ENCODE peak calls at places on chromosomes 5 and 9, in six cellular contexts. One of them, this sample, is unnamed.

GRCh38 chr5:152349683-152350526 is 55.2 kb downstream of the NMUR2 start:
- DNase-seq in activated naive CD8-positive, alpha-beta T cell treated with anti-CD3 and anti-CD28 coated beads, Interleukin-2, amount 50 U/mL, for 16 hours: no peak
- DNase-seq in activated gamma-delta T cell treated with anti-CD3 and anti-CD28 coated beads, Interleukin-2, amount 50 U/mL, for 16 hours: no peak
- DNase-seq in substantia nigra: no peak
- DNase-seq in hippocampal formation: peak
- DNase-seq in stimulated activated CD4-positive, alpha-beta T cell treated with anti-CD3 and anti-CD28 coated beads, TNF-alpha, amount 100 ng/mL, for 4 hours: no peak
- DNase-seq in this sample: peak

GRCh38 chr9:23220957-23221356 is 605.1 kb downstream of the ELAVL2 start:
- DNase-seq in activated naive CD8-positive, alpha-beta T cell treated with anti-CD3 and anti-CD28 coated beads, Interleukin-2, amount 50 U/mL, for 16 hours: no peak
- DNase-seq in activated gamma-delta T cell treated with anti-CD3 and anti-CD28 coated beads, Interleukin-2, amount 50 U/mL, for 16 hours: no peak
- DNase-seq in substantia nigra: no peak
- DNase-seq in hippocampal formation: no peak
- DNase-seq in stimulated activated CD4-positive, alpha-beta T cell treated with anti-CD3 and anti-CD28 coated beads, TNF-alpha, amount 100 ng/mL, for 4 hours: no peak
- DNase-seq in this sample: no peak

GRCh38 chr9:131258186-131258585 is 18.1 kb downstream of the FAM78A start:
- DNase-seq in activated naive CD8-positive, alpha-beta T cell treated with anti-CD3 and anti-CD28 coated beads, Interleukin-2, amount 50 U/mL, for 16 hours: no peak
- DNase-seq in activated gamma-delta T cell treated with anti-CD3 and anti-CD28 coated beads, Interleukin-2, amount 50 U/mL, for 16 hours: no peak
- DNase-seq in substantia nigra: no peak
- DNase-seq in hippocampal formation: no peak
- DNase-seq in stimulated activated CD4-positive, alpha-beta T cell treated with anti-CD3 and anti-CD28 coated beads, TNF-alpha, amount 100 ng/mL, for 4 hours: no peak
- DNase-seq in this sample: no peak

GRCh38 chr9:89874351-89875321 is 269.8 kb downstream of the GADD45G start:
- DNase-seq in activated naive CD8-positive, alpha-beta T cell treated with anti-CD3 and anti-CD28 coated beads, Interleukin-2, amount 50 U/mL, for 16 hours: no peak
- DNase-seq in activated gamma-delta T cell treated with anti-CD3 and anti-CD28 coated beads, Interleukin-2, amount 50 U/mL, for 16 hours: no peak
- DNase-seq in substantia nigra: no peak
- DNase-seq in hippocampal formation: peak
- DNase-seq in stimulated activated CD4-positive, alpha-beta T cell treated with anti-CD3 and anti-CD28 coated beads, TNF-alpha, amount 100 ng/mL, for 4 hours: no peak
- DNase-seq in this sample: no peak

GRCh38 chr5:73061593-73061992 is 58.8 kb upstream of the TMEM171 start:
- DNase-seq in activated naive CD8-positive, alpha-beta T cell treated with anti-CD3 and anti-CD28 coated beads, Interleukin-2, amount 50 U/mL, for 16 hours: no peak
- DNase-seq in activated gamma-delta T cell treated with anti-CD3 and anti-CD28 coated beads, Interleukin-2, amount 50 U/mL, for 16 hours: no peak
- DNase-seq in substantia nigra: no peak
- DNase-seq in hippocampal formation: no peak
- DNase-seq in stimulated activated CD4-positive, alpha-beta T cell treated with anti-CD3 and anti-CD28 coated beads, TNF-alpha, amount 100 ng/mL, for 4 hours: no peak
- DNase-seq in this sample: no peak

GRCh38 chr9:107219486-107219853 is 63.6 kb upstream of the RAD23B start:
- DNase-seq in activated naive CD8-positive, alpha-beta T cell treated with anti-CD3 and anti-CD28 coated beads, Interleukin-2, amount 50 U/mL, for 16 hours: no peak
- DNase-seq in activated gamma-delta T cell treated with anti-CD3 and anti-CD28 coated beads, Interleukin-2, amount 50 U/mL, for 16 hours: no peak
- DNase-seq in substantia nigra: no peak
- DNase-seq in hippocampal formation: no peak
- DNase-seq in stimulated activated CD4-positive, alpha-beta T cell treated with anti-CD3 and anti-CD28 coated beads, TNF-alpha, amount 100 ng/mL, for 4 hours: no peak
- DNase-seq in this sample: no peak

GRCh38 chr5:153791339-153791738 is 247.4 kb downstream of the FAM114A2 start:
- DNase-seq in activated naive CD8-positive, alpha-beta T cell treated with anti-CD3 and anti-CD28 coated beads, Interleukin-2, amount 50 U/mL, for 16 hours: no peak
- DNase-seq in activated gamma-delta T cell treated with anti-CD3 and anti-CD28 coated beads, Interleukin-2, amount 50 U/mL, for 16 hours: no peak
- DNase-seq in substantia nigra: no peak
- DNase-seq in hippocampal formation: no peak
- DNase-seq in stimulated activated CD4-positive, alpha-beta T cell treated with anti-CD3 and anti-CD28 coated beads, TNF-alpha, amount 100 ng/mL, for 4 hours: no peak
- DNase-seq in this sample: no peak

GRCh38 chr9:123069010-123069481 is 35.6 kb downstream of the GPR21 start:
- DNase-seq in activated naive CD8-positive, alpha-beta T cell treated with anti-CD3 and anti-CD28 coated beads, Interleukin-2, amount 50 U/mL, for 16 hours: no peak
- DNase-seq in activated gamma-delta T cell treated with anti-CD3 and anti-CD28 coated beads, Interleukin-2, amount 50 U/mL, for 16 hours: no peak
- DNase-seq in substantia nigra: no peak
- DNase-seq in hippocampal formation: no peak
- DNase-seq in stimulated activated CD4-positive, alpha-beta T cell treated with anti-CD3 and anti-CD28 coated beads, TNF-alpha, amount 100 ng/mL, for 4 hours: no peak
- DNase-seq in this sample: peak

GRCh38 chr9:92289708-92290390 is 3.6 kb downstream of the IARS1 start:
- DNase-seq in activated naive CD8-positive, alpha-beta T cell treated with anti-CD3 and anti-CD28 coated beads, Interleukin-2, amount 50 U/mL, for 16 hours: no peak
- DNase-seq in activated gamma-delta T cell treated with anti-CD3 and anti-CD28 coated beads, Interleukin-2, amount 50 U/mL, for 16 hours: no peak
- DNase-seq in substantia nigra: no peak
- DNase-seq in hippocampal formation: no peak
- DNase-seq in stimulated activated CD4-positive, alpha-beta T cell treated with anti-CD3 and anti-CD28 coated beads, TNF-alpha, amount 100 ng/mL, for 4 hours: no peak
- DNase-seq in this sample: no peak

GRCh38 chr5:144219869-144220268 is 49.2 kb downstream of the KCTD16 start:
- DNase-seq in activated naive CD8-positive, alpha-beta T cell treated with anti-CD3 and anti-CD28 coated beads, Interleukin-2, amount 50 U/mL, for 16 hours: no peak
- DNase-seq in activated gamma-delta T cell treated with anti-CD3 and anti-CD28 coated beads, Interleukin-2, amount 50 U/mL, for 16 hours: no peak
- DNase-seq in substantia nigra: no peak
- DNase-seq in hippocampal formation: no peak
- DNase-seq in stimulated activated CD4-positive, alpha-beta T cell treated with anti-CD3 and anti-CD28 coated beads, TNF-alpha, amount 100 ng/mL, for 4 hours: no peak
- DNase-seq in this sample: no peak